ENCODE peak calls at places on chromosomes 13 and 19, in four cellular contexts. D is Calu3, V is A549, H is coronary artery. Z is an unnamed sample.
A peak's percentile ranks its signal among the peaks of the same experiment; 100 is the strongest.

GRCh38 chr19:29674374-29675119 is 9.3 kb downstream of the PLEKHF1 start:
- DNase-seq in V (no peak), H (no peak), D (no peak), Z (no peak)

GRCh38 chr19:1183543-1184172 is 9.6 kb upstream of the SBNO2 start:
- DNase-seq in H (no peak), D (peak; percentile 91), V (peak; percentile 81), Z (no peak)

GRCh38 chr19:4124638-4125037 is 716 bp upstream of the MAP2K2 start:
- DNase-seq in H (no peak), V (no peak), D (no peak), Z (no peak)

GRCh38 chr19:29489182-29489951 is 36.4 kb upstream of the VSTM2B start:
- DNase-seq in V (no peak), H (no peak), D (no peak), Z (peak; percentile 81)

GRCh38 chr19:4984106-4984380 is 15.1 kb downstream of the KDM4B start:
- DNase-seq in V (no peak), H (no peak), D (no peak), Z (no peak)

GRCh38 chr19:43765109-43765876 is 10.5 kb upstream of the SMG9 start:
- DNase-seq in D (peak; percentile 77), V (peak; percentile 93), H (no peak), Z (no peak)

GRCh38 chr19:18846862-18847515 is 15.2 kb downstream of the UPF1 start:
- DNase-seq in D (peak; percentile 65), H (peak; percentile 87), V (peak; percentile 68), Z (no peak)

GRCh38 chr13:51942189-51942588 is 69.1 kb downstream of the ATP7B start:
- DNase-seq in D (peak; percentile 30), H (no peak), V (no peak), Z (no peak)

GRCh38 chr19:662207-662961 is 630 bp downstream of the RNF126 start:
- DNase-seq in H (no peak), V (no peak), D (peak; percentile 43), Z (no peak)

GRCh38 chr19:19451429-19452240 is 46.2 kb downstream of the GATAD2A start:
- DNase-seq in D (no peak), H (no peak), V (no peak), Z (no peak)

Z was measured in vagina.